ENCODE peak calls at places on chromosome 11, in five cellular contexts. M, V, T, W and G are unnamed samples. For H3K9me3, the result is how much of the 10 kb centered on the place peaks cover.

GRCh38 chr11:63499874-63500273 is 6.0 kb upstream of the LGALS12 start:
- DNase-seq in T (no peak), W (no peak), M (no peak), V (no peak), G (no peak)

GRCh38 chr11:97738751-97739150 is 1282.0 kb upstream of the CNTN5 start:
- DNase-seq in M (no peak), W (no peak), V (no peak), T (no peak), G (no peak)

GRCh38 chr11:2738551-2739431 is 39.0 kb upstream of the KCNQ1OT1 start:
- DNase-seq in T (no peak), M (no peak), W (no peak), V (no peak), G (no peak)

GRCh38 chr11:110349109-110349996 is 52.9 kb upstream of the RDX start:
- DNase-seq in W (no peak), T (no peak), V (no peak), M (no peak), G (no peak)

GRCh38 chr11:81071641-81072040 is 1630.8 kb upstream of the TENM4 start:
- DNase-seq in T (no peak), V (no peak), M (no peak), W (no peak), G (no peak)

GRCh38 chr11:77779935-77780334 is 40.6 kb downstream of the RSF1 start:
- DNase-seq in V (no peak), M (no peak), T (no peak), W (no peak), G (no peak)

GRCh38 chr11:108788565-108789199 is 123.8 kb downstream of the DDX10 start:
- DNase-seq in M (peak), T (no peak), W (no peak), V (no peak), G (no peak)

GRCh38 chr11:112167145-112167544 is at the start of gene TEX12:
- DNase-seq in T (no peak), W (no peak), M (no peak), V (no peak), G (no peak)

GRCh38 chr11:117300301-117300700 is 9.2 kb downstream of the BACE1-AS start:
- DNase-seq in T (no peak), V (peak), W (no peak), M (peak), G (no peak)

GRCh38 chr11:35602160-35602793 is 16.0 kb upstream of the FJX1 start:
- DNase-seq in W (no peak), M (no peak), V (no peak), T (no peak), G (no peak)

GRCh38 chr11:68457214-68457897 is 3.2 kb upstream of the PPP6R3 start:
- DNase-seq in W (no peak), T (no peak), M (no peak), V (no peak), G (no peak)

GRCh38 chr11:2314525-2315394 is 12.9 kb downstream of the TSPAN32 start:
- DNase-seq in V (peak), M (peak), W (peak), T (no peak), G (no peak)

GRCh38 chr11:67646535-67647336 is 3.8 kb downstream of the ACY3 start:
- DNase-seq in M (no peak), W (no peak), V (no peak), T (no peak), G (no peak)

GRCh38 chr11:122646549-122647340 is 8.8 kb upstream of the UBASH3B start:
- DNase-seq in V (no peak), T (no peak), W (no peak), M (no peak), G (no peak)

GRCh38 chr11:127653071-127653470 is 652.5 kb upstream of the KIRREL3 start:
- DNase-seq in V (no peak), M (no peak), W (no peak), T (no peak), G (no peak)

GRCh38 chr11:85869776-85870175 is 14.6 kb downstream of the CCDC83 start:
- DNase-seq in W (no peak), M (no peak), V (no peak), T (no peak), G (no peak)

GRCh38 chr11:110621826-110622225 is 90.4 kb downstream of the ARHGAP20 start:
- DNase-seq in T (no peak), M (no peak), W (no peak), V (no peak), G (no peak)

GRCh38 chr11:28820296-28820989 is 712.3 kb downstream of the METTL15 start:
- DNase-seq in M (no peak), V (no peak), W (no peak), T (no peak), G (no peak)

GRCh38 chr11:719214-720016 is 13.4 kb downstream of the EPS8L2 start:
- DNase-seq in M (no peak), T (no peak), V (no peak), W (no peak), G (no peak)

GRCh38 chr11:60838132-60838531 is 3.8 kb upstream of the CCDC86 start:
- DNase-seq in T (no peak), W (no peak), M (no peak), V (no peak), G (no peak)

GRCh38 chr11:132126973-132127900 is 756.8 kb downstream of the NTM start:
- DNase-seq in M (peak), T (no peak), V (no peak), W (peak), G (no peak)

GRCh38 chr11:36500315-36500721 is 9.8 kb downstream of the TRAF6 start:
- DNase-seq in V (no peak), M (peak), T (no peak), W (no peak), G (no peak)

GRCh38 chr11:62013266-62014157 is 46.1 kb upstream of the FTH1 start:
- DNase-seq in W (no peak), M (no peak), V (no peak), T (no peak), G (no peak)

GRCh38 chr11:73519266-73519665 is 78.6 kb downstream of the FAM168A start:
- DNase-seq in W (no peak), M (no peak), V (no peak), T (no peak), G (no peak)

GRCh38 chr11:121068787-121069186 is 32.3 kb upstream of the TECTA start:
- DNase-seq in W (no peak), T (no peak), V (no peak), M (no peak), G (no peak)

GRCh38 chr11:45771194-45771941 is 33.6 kb upstream of the SLC35C1 start:
- DNase-seq in T (no peak), W (peak), M (peak), V (peak), G (no peak)

GRCh38 chr11:66359662-66360087 is 11.9 kb downstream of the SLC29A2 start:
- DNase-seq in W (no peak), M (no peak), T (no peak), V (peak), G (no peak)

GRCh38 chr11:76443254-76443935 is 1.4 kb upstream of the EMSY start:
- DNase-seq in W (no peak), M (no peak), T (no peak), V (no peak), G (no peak)

GRCh38 chr11:119795231-119795630 is 66.2 kb upstream of the NECTIN1 start:
- DNase-seq in M (no peak), T (no peak), V (no peak), W (no peak), G (no peak)

GRCh38 chr11:114377612-114378267 is 22.6 kb downstream of the C11orf71 start:
- DNase-seq in W (no peak), V (no peak), M (no peak), T (no peak), G (no peak)

GRCh38 chr11:70048279-70049024 is 29.7 kb upstream of the ANO1 start:
- DNase-seq in V (no peak), M (no peak), T (no peak), W (no peak), G (peak)

GRCh38 chr11:1292644-1293618 is 16.5 kb downstream of the TOLLIP start:
- DNase-seq in W (no peak), V (peak), T (no peak), M (no peak), G (no peak)

GRCh38 chr11:66705587-66706335 is 23.3 kb downstream of the SPTBN2 start:
- DNase-seq in T (no peak), M (no peak), W (no peak), V (no peak), G (no peak)

GRCh38 chr11:3137486-3138177 is 27.5 kb downstream of the OSBPL5 start:
- DNase-seq in V (peak), M (no peak), T (no peak), W (no peak), G (no peak)

GRCh38 chr11:15716550-15716949 is 601.8 kb downstream of the INSC start:
- DNase-seq in W (no peak), V (no peak), T (no peak), M (peak), G (no peak)

GRCh38 chr11:91373497-91373896 is 851.1 kb upstream of the FAT3 start:
- DNase-seq in T (no peak), W (no peak), M (no peak), V (no peak), G (no peak)

GRCh38 chr11:78189851-78190250 is 1.1 kb downstream of the USP35 start:
- DNase-seq in W (no peak), T (no peak), M (no peak), V (peak), G (no peak)

GRCh38 chr11:10012068-10012467 is 282.0 kb downstream of the SBF2 start:
- DNase-seq in M (no peak), V (no peak), W (no peak), T (no peak), G (no peak)
- H3K9me3 ChIP-seq in M (under half), V (under half), W (under half), T (under half), G (under half)

GRCh38 chr11:133695376-133695775 is 149.9 kb downstream of the SPATA19 start:
- DNase-seq in M (no peak), T (no peak), V (no peak), W (no peak), G (peak)

GRCh38 chr11:133699071-133699470 is 146.2 kb downstream of the SPATA19 start:
- DNase-seq in T (no peak), V (no peak), M (no peak), W (no peak), G (peak)

GRCh38 chr11:133697161-133697560 is 148.2 kb downstream of the SPATA19 start:
- DNase-seq in V (no peak), M (peak), T (no peak), W (no peak), G (peak)

GRCh38 chr11:133698654-133699053 is 146.7 kb downstream of the SPATA19 start:
- DNase-seq in W (no peak), V (no peak), T (no peak), M (no peak), G (peak)

GRCh38 chr11:133697603-133698002 is 147.7 kb downstream of the SPATA19 start:
- DNase-seq in W (no peak), T (no peak), V (no peak), M (no peak), G (peak)
- H3K9me3 ChIP-seq in W (under half), T (under half), V (under half), M (under half), G (under half)

DNA sequence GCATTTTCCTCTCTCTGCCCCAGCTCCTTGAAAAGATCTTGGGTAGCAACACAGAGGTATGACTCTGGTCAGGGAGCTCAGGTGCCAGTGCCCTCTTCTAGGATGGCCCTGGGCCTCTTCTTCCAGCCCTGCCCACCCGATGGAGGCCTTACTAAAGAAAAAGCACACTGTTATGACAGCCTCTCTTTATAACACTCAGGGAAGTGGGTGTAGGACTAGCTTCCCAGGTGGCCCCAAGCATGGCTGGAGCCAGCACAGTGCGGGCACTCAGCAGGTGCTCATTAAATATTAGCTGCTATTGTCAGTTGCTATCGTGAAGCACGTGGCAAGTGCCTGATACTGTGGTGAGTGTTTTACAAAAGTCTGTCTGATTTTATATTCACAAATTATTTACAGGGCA is 127.2 kb upstream of the B3GAT1 start:
- DNase-seq in T (no peak), V (no peak), W (no peak), M (no peak), G (no peak)
- H3K9me3 ChIP-seq in T (under half), V (under half), W (under half), M (under half), G (under half)

GRCh38 chr11:83998921-83999320 is 712.8 kb upstream of the CCDC90B start:
- DNase-seq in V (no peak), T (no peak), W (no peak), M (no peak), G (no peak)

DNA sequence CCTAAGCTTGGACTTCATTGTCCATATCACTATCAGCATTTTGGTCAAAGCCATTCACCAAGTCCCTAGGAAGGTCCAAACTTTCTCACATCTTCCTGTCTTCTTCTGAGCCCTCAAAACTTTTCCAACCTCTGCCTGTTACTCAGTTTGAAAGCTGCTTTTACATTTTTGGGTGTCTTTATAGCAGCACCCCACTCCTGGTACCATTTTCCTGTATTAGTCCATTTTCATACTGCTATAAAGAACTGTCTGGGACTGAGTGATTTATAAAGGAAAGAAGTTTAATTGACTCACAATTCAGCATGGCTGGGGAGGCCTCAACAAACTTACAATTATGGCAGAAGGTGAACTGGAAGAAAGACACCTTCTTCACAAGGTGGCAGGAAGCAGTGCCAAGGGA is 717.0 kb upstream of the CCDC90B start:
- DNase-seq in T (no peak), M (no peak), W (no peak), V (no peak), G (no peak)
- H3K9me3 ChIP-seq in T (under half), M (under half), W (under half), V (under half), G (under half)